ENCODE peak calls at places on chromosomes 3 and 15, in five cellular contexts. One of them, this sample, is unnamed.

GRCh38 chr15:63909819-63910437 is 76.2 kb upstream of the HERC1 start:
- DNase-seq in IMR-90: peak; percentile 53
- DNase-seq in hepatocyte: peak; percentile 78
- DNase-seq in lower lobe of right lung: no peak
- DNase-seq in fibroblast of lung: peak; percentile 70
- DNase-seq in this sample: no peak

GRCh38 chr3:133973249-133973980 is 56.3 kb downstream of the SLCO2A1 start:
- DNase-seq in IMR-90: no peak
- DNase-seq in hepatocyte: no peak
- DNase-seq in lower lobe of right lung: no peak
- DNase-seq in fibroblast of lung: no peak
- DNase-seq in this sample: no peak

GRCh38 chr3:197137741-197138140 is 108.1 kb upstream of the MELTF start:
- DNase-seq in IMR-90: no peak
- DNase-seq in hepatocyte: no peak
- DNase-seq in lower lobe of right lung: peak; percentile 69
- DNase-seq in fibroblast of lung: no peak
- DNase-seq in this sample: no peak

GRCh38 chr3:141383555-141384129 is 15.3 kb downstream of the ZBTB38 start:
- DNase-seq in IMR-90: peak; percentile 67
- DNase-seq in hepatocyte: no peak
- DNase-seq in lower lobe of right lung: no peak
- DNase-seq in fibroblast of lung: peak; percentile 59
- DNase-seq in this sample: no peak

GRCh38 chr15:40922608-40923005 is 6.5 kb upstream of the DLL4 start:
- DNase-seq in IMR-90: no peak
- DNase-seq in hepatocyte: no peak
- DNase-seq in lower lobe of right lung: no peak
- DNase-seq in fibroblast of lung: no peak
- DNase-seq in this sample: peak; percentile 74

GRCh38 chr3:69181592-69182211 is 59.3 kb upstream of the LMOD3 start:
- DNase-seq in IMR-90: peak; percentile 72
- DNase-seq in hepatocyte: peak; percentile 48
- DNase-seq in lower lobe of right lung: no peak
- DNase-seq in fibroblast of lung: peak; percentile 74
- DNase-seq in this sample: no peak

GRCh38 chr15:80780416-80781221 is 1.4 kb downstream of the CEMIP start:
- DNase-seq in IMR-90: peak; percentile 62
- DNase-seq in hepatocyte: peak; percentile 85
- DNase-seq in lower lobe of right lung: peak; percentile 73
- DNase-seq in fibroblast of lung: peak; percentile 72
- DNase-seq in this sample: peak; percentile 82

GRCh38 chr3:158768361-158768787 is 33.5 kb upstream of the MFSD1 start:
- DNase-seq in IMR-90: peak; percentile 78
- DNase-seq in hepatocyte: peak; percentile 49
- DNase-seq in lower lobe of right lung: peak; percentile 60
- DNase-seq in fibroblast of lung: peak; percentile 82
- DNase-seq in this sample: no peak

GRCh38 chr3:131795382-131796085 is 239.3 kb downstream of the CPNE4 start:
- DNase-seq in IMR-90: no peak
- DNase-seq in hepatocyte: peak; percentile 35
- DNase-seq in lower lobe of right lung: no peak
- DNase-seq in fibroblast of lung: peak; percentile 83
- DNase-seq in this sample: no peak

GRCh38 chr15:85397926-85398325 is 17.5 kb downstream of the AKAP13 start:
- DNase-seq in IMR-90: no peak
- DNase-seq in hepatocyte: no peak
- DNase-seq in lower lobe of right lung: no peak
- DNase-seq in fibroblast of lung: no peak
- DNase-seq in this sample: no peak

GRCh38 chr3:32646761-32647160 is 38.2 kb upstream of the CNOT10 start:
- DNase-seq in IMR-90: no peak
- DNase-seq in hepatocyte: no peak
- DNase-seq in lower lobe of right lung: no peak
- DNase-seq in fibroblast of lung: no peak
- DNase-seq in this sample: no peak

GRCh38 chr3:129016366-129016724 is 15.2 kb downstream of the EFCC1 start:
- DNase-seq in IMR-90: no peak
- DNase-seq in hepatocyte: peak; percentile 44
- DNase-seq in lower lobe of right lung: peak; percentile 60
- DNase-seq in fibroblast of lung: no peak
- DNase-seq in this sample: no peak

GRCh38 chr3:63689285-63689684 is 36.8 kb downstream of the SNTN start:
- DNase-seq in IMR-90: no peak
- DNase-seq in hepatocyte: no peak
- DNase-seq in lower lobe of right lung: no peak
- DNase-seq in fibroblast of lung: no peak
- DNase-seq in this sample: no peak

DNA sequence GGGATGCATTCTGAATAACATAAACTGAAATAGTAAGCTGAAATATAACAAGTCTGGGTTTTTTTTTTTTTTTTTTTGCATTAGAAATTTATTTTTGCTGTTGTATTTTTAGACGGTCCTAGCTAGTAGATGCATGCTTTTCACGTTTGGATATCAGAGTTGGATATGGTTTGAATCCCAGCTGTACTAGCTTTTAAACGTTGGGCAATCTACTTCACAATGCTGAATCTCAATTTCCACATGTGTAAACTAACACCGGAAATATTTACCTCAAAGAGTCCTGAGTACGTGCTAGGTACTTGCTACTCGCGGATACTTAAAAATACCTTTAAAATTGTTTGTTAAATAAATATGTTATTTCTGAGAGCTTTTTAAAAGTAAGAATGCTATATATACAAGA is 139.8 kb downstream of the BBX start:
- DNase-seq in IMR-90: peak; percentile 29
- DNase-seq in hepatocyte: no peak
- DNase-seq in lower lobe of right lung: no peak
- DNase-seq in fibroblast of lung: no peak
- DNase-seq in this sample: no peak
- H3K4me3 ChIP-seq in IMR-90: peak overlapping the region; percentile 30
- H3K4me3 ChIP-seq in hepatocyte: no peak overlapping the region
- H3K4me3 ChIP-seq in lower lobe of right lung: peak overlapping the region; percentile 15
- H3K4me3 ChIP-seq in fibroblast of lung: peak overlapping the region; percentile 6
- H3K4me3 ChIP-seq in this sample: no peak overlapping the region

DNA sequence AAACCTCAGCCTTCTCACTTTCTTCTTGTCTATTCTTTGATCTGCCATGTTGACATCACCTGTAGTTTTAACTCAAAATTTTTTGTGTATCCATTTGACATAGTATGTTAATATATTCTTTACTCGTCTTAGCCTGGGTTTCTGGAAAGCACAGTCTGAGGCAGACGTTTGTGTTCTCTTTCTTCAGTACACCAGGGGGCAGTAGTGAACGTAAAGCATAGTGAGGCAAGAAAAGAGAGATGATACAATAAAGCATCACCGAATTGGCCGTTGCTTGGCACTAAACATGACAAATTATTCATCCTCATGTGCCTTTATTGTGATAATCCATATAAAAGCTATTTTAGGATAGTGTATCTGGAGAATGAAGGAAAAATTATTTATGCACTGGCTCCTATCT is 141.0 kb upstream of the MYRIP start:
- DNase-seq in IMR-90: peak; percentile 38
- DNase-seq in hepatocyte: peak; percentile 65
- DNase-seq in lower lobe of right lung: no peak
- DNase-seq in fibroblast of lung: peak; percentile 38
- DNase-seq in this sample: no peak
- H3K27ac ChIP-seq in IMR-90: no peak overlapping the region
- H3K27ac ChIP-seq in hepatocyte: no peak overlapping the region
- H3K27ac ChIP-seq in lower lobe of right lung: no peak overlapping the region
- H3K27ac ChIP-seq in fibroblast of lung: no peak overlapping the region
- H3K27ac ChIP-seq in this sample: no peak overlapping the region

GRCh38 chr3:165075695-165076094 is 2.6 kb downstream of the SI start:
- DNase-seq in IMR-90: no peak
- DNase-seq in hepatocyte: no peak
- DNase-seq in lower lobe of right lung: no peak
- DNase-seq in fibroblast of lung: no peak
- DNase-seq in this sample: no peak

DNA sequence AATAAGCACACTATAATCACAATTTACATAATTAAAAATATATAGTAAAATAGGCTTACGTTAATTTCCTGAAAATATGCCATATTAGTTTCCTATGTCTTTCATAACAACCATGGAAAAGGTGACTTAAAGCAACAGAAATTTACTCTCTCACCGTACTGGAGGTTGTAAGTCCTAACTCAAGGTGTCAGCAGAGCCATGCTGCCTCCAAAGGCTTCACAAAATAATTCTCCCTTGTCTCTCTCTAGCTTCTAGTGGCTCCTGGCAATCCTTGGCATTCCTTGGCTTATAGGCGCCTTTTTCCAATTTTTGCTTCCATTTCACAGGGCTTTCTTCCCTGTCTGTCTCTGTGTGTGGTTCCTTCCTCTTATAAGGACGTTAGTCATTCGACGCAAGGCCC is 7.6 kb downstream of the SI start:
- DNase-seq in IMR-90: no peak
- DNase-seq in hepatocyte: no peak
- DNase-seq in lower lobe of right lung: no peak
- DNase-seq in fibroblast of lung: no peak
- DNase-seq in this sample: no peak
- TF ChIP-seq CTCF in IMR-90: no peak
- TF ChIP-seq CTCF in hepatocyte: peak; percentile 4
- TF ChIP-seq CTCF in lower lobe of right lung: no peak
- TF ChIP-seq CTCF in fibroblast of lung: no peak
- TF ChIP-seq CTCF in this sample: no peak

DNA sequence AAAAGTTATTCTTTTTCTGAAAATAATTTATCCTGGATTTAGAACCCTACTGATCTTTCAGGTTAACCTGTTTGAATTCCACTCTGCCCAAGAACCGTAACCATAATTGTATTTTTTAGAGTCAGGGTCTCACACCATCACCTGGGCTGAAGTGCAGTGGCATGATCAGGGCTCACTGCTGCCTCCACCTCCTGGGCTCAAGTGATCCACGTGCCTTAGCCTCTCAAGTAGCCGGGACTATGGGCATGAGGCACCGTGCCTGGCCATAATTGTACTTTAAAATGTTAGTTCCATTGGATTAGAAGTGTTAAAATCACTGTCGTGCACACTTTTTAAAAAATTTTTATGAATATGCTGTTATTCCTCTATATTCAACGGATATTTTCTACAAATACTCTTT is 1.0 kb upstream of the MTMR10 start:
- DNase-seq in IMR-90: no peak
- DNase-seq in hepatocyte: no peak
- DNase-seq in lower lobe of right lung: peak; percentile 61
- DNase-seq in fibroblast of lung: no peak
- DNase-seq in this sample: no peak
- H3K4me3 ChIP-seq in IMR-90: no peak overlapping the region
- H3K4me3 ChIP-seq in hepatocyte: peak overlapping the region; percentile 97
- H3K4me3 ChIP-seq in lower lobe of right lung: peak overlapping the region; percentile 81
- H3K4me3 ChIP-seq in fibroblast of lung: no peak overlapping the region
- H3K4me3 ChIP-seq in this sample: peak overlapping the region; percentile 94

This sample was measured in RWPE2.